ENCODE peak calls at places on chromosomes 16 and 17, in five cellular contexts. Q is CD8-positive, alpha-beta T cell; K is ovary; H is CD4-positive, CD25-positive, alpha-beta regulatory T cell; G is upper lobe of right lung. E is an unnamed sample.

GRCh38 chr16:745739-746138 is 4.9 kb upstream of the CIAO3 start:
- DNase-seq in G (peak; percentile 73), K (no peak), H (no peak), Q (no peak), E (no peak)

GRCh38 chr17:51491416-51491815 is 231.1 kb downstream of the UTP18 start:
- DNase-seq in H (no peak), K (no peak), Q (no peak), G (no peak), E (no peak)

GRCh38 chr16:29925173-29925804 is 737 bp downstream of the KCTD13 start:
- DNase-seq in K (no peak), H (no peak), G (peak; percentile 41), Q (no peak), E (no peak)

GRCh38 chr16:11136600-11136999 is 119.4 kb downstream of the SOCS1 start:
- DNase-seq in H (no peak), G (no peak), Q (no peak), K (no peak), E (no peak)

GRCh38 chr16:86884256-86884655 is 305.9 kb downstream of the FOXL1 start:
- DNase-seq in K (no peak), G (peak; percentile 30), Q (no peak), H (no peak), E (no peak)

GRCh38 chr17:1022278-1023024 is 25.5 kb downstream of the TIMM22 start:
- DNase-seq in H (no peak), Q (no peak), G (no peak), K (no peak), E (no peak)

GRCh38 chr16:2231016-2231931 is 5.0 kb upstream of the DNASE1L2 start:
- DNase-seq in Q (no peak), G (no peak), K (no peak), H (no peak), E (no peak)

GRCh38 chr17:59154335-59154720 is 658 bp downstream of the SKA2 start:
- DNase-seq in K (peak; percentile 60), Q (peak; percentile 9), H (peak; percentile 19), G (peak; percentile 71), E (no peak)

GRCh38 chr17:39926135-39926587 is 1.2 kb downstream of the ORMDL3 start:
- DNase-seq in H (no peak), G (no peak), Q (no peak), K (no peak), E (no peak)

GRCh38 chr16:87371261-87371866 is 12.2 kb downstream of the FBXO31 start:
- DNase-seq in H (no peak), Q (no peak), G (no peak), K (no peak), E (no peak)

GRCh38 chr17:76292567-76292966 is 15.5 kb downstream of the QRICH2 start:
- DNase-seq in K (no peak), Q (no peak), H (no peak), G (no peak), E (no peak)

GRCh38 chr17:76296186-76296585 is 11.9 kb downstream of the QRICH2 start:
- DNase-seq in G (no peak), K (no peak), H (no peak), Q (no peak), E (no peak)

GRCh38 chr17:76297436-76297835 is 10.6 kb downstream of the QRICH2 start:
- DNase-seq in H (no peak), G (no peak), Q (no peak), K (no peak), E (no peak)

GRCh38 chr17:76293106-76293505 is 15.0 kb downstream of the QRICH2 start:
- DNase-seq in H (no peak), Q (no peak), K (no peak), G (no peak), E (no peak)

GRCh38 chr17:76296889-76297288 is 11.2 kb downstream of the QRICH2 start:
- DNase-seq in G (no peak), K (no peak), Q (no peak), H (no peak), E (no peak)
- H3K27ac ChIP-seq in G (no peak overlapping the region), K (no peak overlapping the region), Q (no peak overlapping the region), H (no peak overlapping the region), E (no peak overlapping the region)

GRCh38 chr16:66934138-66934838 is at the start of gene CIAO2B:
- DNase-seq in K (peak; percentile 93), G (peak; percentile 95), H (peak; percentile 84), Q (peak; percentile 86), E (peak; percentile 89)

GRCh38 chr16:66936889-66937554 is 1.7 kb downstream of the CES2 start:
- DNase-seq in G (no peak), K (no peak), H (no peak), Q (no peak), E (no peak)

GRCh38 chr16:66935319-66936011 is at the start of gene CES2:
- DNase-seq in Q (no peak), H (peak; percentile 5), K (peak; percentile 49), G (no peak), E (no peak)

GRCh38 chr16:66937725-66938337 is 2.5 kb downstream of the CES2 start:
- DNase-seq in H (no peak), Q (no peak), K (no peak), G (no peak), E (no peak)

GRCh38 chr16:66936462-66936861 is 1.1 kb downstream of the CES2 start:
- DNase-seq in Q (no peak), K (no peak), H (no peak), G (no peak), E (no peak)
- H3K4me3 ChIP-seq in Q (no peak overlapping the region), K (no peak overlapping the region), H (no peak overlapping the region), G (no peak overlapping the region), E (no peak overlapping the region)

DNA sequence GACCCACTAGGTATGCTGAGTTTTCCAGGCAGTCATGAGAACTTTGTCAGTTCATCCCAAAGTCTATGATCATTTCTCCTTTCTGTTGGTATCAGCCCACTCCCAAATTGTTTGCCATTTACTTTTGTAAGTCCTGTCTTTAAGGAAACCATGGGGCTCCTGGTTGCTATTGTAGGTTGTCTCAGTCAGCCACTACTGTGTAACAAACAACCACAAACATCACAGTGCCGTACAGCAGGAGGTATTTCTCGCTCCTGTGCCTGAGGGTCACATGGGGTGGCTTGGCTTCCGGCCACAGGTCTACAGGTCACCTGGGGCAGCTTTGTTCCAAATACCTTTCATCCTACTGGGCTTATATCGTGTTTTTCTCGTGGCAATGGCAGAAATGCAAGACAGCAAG is 71.6 kb downstream of the C17orf67 start:
- DNase-seq in K (no peak), H (no peak), Q (no peak), G (no peak), E (no peak)
- H3K9me3 ChIP-seq in K (no peaks in the 10 kb centered on the region), H (no peaks in the 10 kb centered on the region), Q (no peaks in the 10 kb centered on the region), G (no peaks in the 10 kb centered on the region), E (no peaks in the 10 kb centered on the region)

GRCh38 chr17:64339516-64340475 is 50.9 kb downstream of the PECAM1 start:
- DNase-seq in H (no peak), K (no peak), G (no peak), Q (no peak), E (no peak)
- H3K27ac ChIP-seq in H (no peak overlapping the region), K (no peak overlapping the region), G (peak overlapping the region; percentile 65), Q (no peak overlapping the region), E (no peak overlapping the region)

GRCh38 chr16:26762596-26762995 is 304.1 kb upstream of the C16orf82 start:
- DNase-seq in K (no peak), H (no peak), G (no peak), Q (no peak), E (no peak)
- H3K4me3 ChIP-seq in K (no peak overlapping the region), H (no peak overlapping the region), G (no peak overlapping the region), Q (no peak overlapping the region), E (no peak overlapping the region)

E was measured in CD4-positive, alpha-beta memory T cell.